ENCODE peak calls at places on chromosomes 5 and 9, in five cellular contexts. Q is H9, F is mesenchymal stem cell, X is neuronal stem cell, D is H1. H is an unnamed sample.

GRCh38 chr5:78269088-78269703 is 25.3 kb downstream of the AP3B1 start:
- DNase-seq in Q (no peak), F (peak), X (no peak), D (no peak), H (no peak)

GRCh38 chr9:91101598-91102168 is 260.0 kb downstream of the AUH start:
- DNase-seq in Q (no peak), F (no peak), X (no peak), D (no peak), H (peak)

GRCh38 chr9:70479880-70480291 is 65.4 kb upstream of the KLF9 start:
- DNase-seq in Q (peak), F (peak), X (no peak), D (no peak), H (no peak)

GRCh38 chr9:89021154-89021803 is 30.0 kb downstream of the S1PR3 start:
- DNase-seq in Q (no peak), F (peak), X (no peak), D (no peak), H (no peak)

GRCh38 chr5:139517683-139518564 is 35.4 kb upstream of the STING1 start:
- DNase-seq in Q (peak), F (peak), X (peak), D (peak), H (peak)

GRCh38 chr9:757246-757881 is 84.1 kb upstream of the DMRT1 start:
- DNase-seq in Q (peak), F (peak), X (peak), D (peak), H (no peak)

GRCh38 chr5:178360231-178360925 is 127.8 kb upstream of the PHYKPL start:
- DNase-seq in Q (no peak), F (no peak), X (no peak), D (no peak), H (no peak)

GRCh38 chr9:125238127-125238914 is 2.8 kb downstream of the HSPA5 start:
- DNase-seq in Q (no peak), F (no peak), X (no peak), D (no peak), H (no peak)

GRCh38 chr5:160033546-160034252 is 24.8 kb downstream of the TTC1 start:
- DNase-seq in Q (no peak), F (no peak), X (no peak), D (no peak), H (no peak)

GRCh38 chr9:126440938-126441337 is 114.3 kb downstream of the MVB12B start:
- DNase-seq in Q (peak), F (no peak), X (peak), D (no peak), H (no peak)

GRCh38 chr5:42876375-42876844 is 64.7 kb upstream of the SELENOP start:
- DNase-seq in Q (no peak), F (peak), X (no peak), D (no peak), H (no peak)

GRCh38 chr9:96327694-96328352 is 25.8 kb upstream of the HSD17B3 start:
- DNase-seq in Q (no peak), F (peak), X (peak), D (no peak), H (peak)

GRCh38 chr5:54996476-54996875 is 11.1 kb upstream of the ESM1 start:
- DNase-seq in Q (no peak), F (peak), X (no peak), D (no peak), H (no peak)

GRCh38 chr9:108271236-108271635 is 584.5 kb downstream of the ACTL7B start:
- DNase-seq in Q (peak), F (no peak), X (no peak), D (no peak), H (no peak)

GRCh38 chr5:122779451-122779850 is 4.6 kb downstream of the SNX2 start:
- DNase-seq in Q (no peak), F (no peak), X (no peak), D (no peak), H (peak)

GRCh38 chr5:180208435-180209081 is 453 bp downstream of the RASGEF1C start:
- DNase-seq in Q (peak), F (peak), X (peak), D (peak), H (peak)

GRCh38 chr5:89204766-89205165 is 321.8 kb upstream of the MEF2C start:
- DNase-seq in Q (no peak), F (no peak), X (no peak), D (no peak), H (no peak)

GRCh38 chr5:179986328-179986727 is 78.6 kb upstream of the TBC1D9B start:
- DNase-seq in Q (no peak), F (no peak), X (no peak), D (no peak), H (peak)

GRCh38 chr5:17118631-17119030 is 98.8 kb upstream of the BASP1 start:
- DNase-seq in Q (no peak), F (peak), X (no peak), D (no peak), H (peak)

GRCh38 chr5:69492391-69493234 is at the start of gene OCLN:
- DNase-seq in Q (peak), F (peak), X (peak), D (peak), H (peak)

GRCh38 chr5:126794157-126794828 is 17.4 kb downstream of the LMNB1 start:
- DNase-seq in Q (no peak), F (no peak), X (no peak), D (no peak), H (no peak)

GRCh38 chr9:99130069-99130468 is 25.2 kb downstream of the TGFBR1 start:
- DNase-seq in Q (no peak), F (no peak), X (no peak), D (no peak), H (no peak)

GRCh38 chr5:139678751-139679750 is 30.9 kb downstream of the CXXC5 start:
- DNase-seq in Q (no peak), F (no peak), X (no peak), D (no peak), H (no peak)

GRCh38 chr9:133429641-133430161 is 7.5 kb downstream of the ADAMTS13 start:
- DNase-seq in Q (peak), F (peak), X (peak), D (peak), H (no peak)

GRCh38 chr9:69622664-69623063 is 49.5 kb downstream of the APBA1 start:
- DNase-seq in Q (no peak), F (no peak), X (no peak), D (no peak), H (peak)

GRCh38 chr5:2752059-2752874 is 790 bp upstream of the IRX2 start:
- DNase-seq in Q (peak), F (no peak), X (no peak), D (peak), H (peak)

GRCh38 chr9:114900937-114901802 is 29.2 kb downstream of the TNFSF8 start:
- DNase-seq in Q (no peak), F (peak), X (no peak), D (no peak), H (peak)

GRCh38 chr5:67679184-67679855 is 482.7 kb upstream of the CD180 start:
- DNase-seq in Q (no peak), F (no peak), X (no peak), D (no peak), H (no peak)

GRCh38 chr5:11791777-11792176 is 112.5 kb downstream of the CTNND2 start:
- DNase-seq in Q (no peak), F (no peak), X (no peak), D (no peak), H (no peak)

GRCh38 chr5:3671366-3671765 is 75.7 kb downstream of the IRX1 start:
- DNase-seq in Q (no peak), F (no peak), X (no peak), D (no peak), H (no peak)

GRCh38 chr5:170590537-170590936 is 86.7 kb downstream of the KCNIP1 start:
- DNase-seq in Q (no peak), F (no peak), X (no peak), D (no peak), H (no peak)

GRCh38 chr5:109866051-109866450 is 176.3 kb downstream of the MAN2A1 start:
- DNase-seq in Q (no peak), F (peak), X (no peak), D (no peak), H (peak)

GRCh38 chr5:9454012-9454481 is 91.8 kb downstream of the SEMA5A start:
- DNase-seq in Q (no peak), F (peak), X (no peak), D (no peak), H (peak)

GRCh38 chr5:60243713-60244112 is 350.2 kb upstream of the PDE4D start:
- DNase-seq in Q (no peak), F (no peak), X (no peak), D (no peak), H (no peak)

GRCh38 chr5:173963867-173964429 is 25.0 kb upstream of the C5orf47 start:
- DNase-seq in Q (peak), F (no peak), X (no peak), D (peak), H (no peak)

GRCh38 chr9:137703842-137704508 is 85.2 kb downstream of the EHMT1 start:
- DNase-seq in Q (no peak), F (no peak), X (no peak), D (no peak), H (no peak)

DNA sequence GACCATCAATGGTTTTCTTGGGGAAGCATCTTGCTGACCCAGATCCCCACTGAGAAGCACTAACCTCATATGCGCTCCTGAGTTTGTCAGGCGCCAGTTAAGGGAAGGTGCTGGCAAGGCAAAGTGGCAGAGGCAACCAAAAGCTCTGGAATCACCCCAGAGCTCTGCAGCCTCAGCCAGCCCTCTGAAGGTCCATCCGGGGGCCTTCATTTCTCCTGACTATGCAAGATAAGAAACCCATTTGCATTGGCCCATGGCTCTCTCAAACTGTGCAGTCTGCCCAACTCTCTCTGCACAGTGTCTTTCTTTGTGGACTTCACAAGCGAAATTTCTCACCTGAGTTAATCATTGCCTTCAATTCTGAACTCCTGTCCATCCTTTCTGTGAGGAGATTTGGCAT is 235.8 kb downstream of the SPOCK1 start:
- DNase-seq in Q (no peak), F (no peak), X (no peak), D (no peak), H (no peak)
- H2BK12ac ChIP-seq in Q (no peak), F (no peak), X (no peak), D (no peak), H (no peak)

DNA sequence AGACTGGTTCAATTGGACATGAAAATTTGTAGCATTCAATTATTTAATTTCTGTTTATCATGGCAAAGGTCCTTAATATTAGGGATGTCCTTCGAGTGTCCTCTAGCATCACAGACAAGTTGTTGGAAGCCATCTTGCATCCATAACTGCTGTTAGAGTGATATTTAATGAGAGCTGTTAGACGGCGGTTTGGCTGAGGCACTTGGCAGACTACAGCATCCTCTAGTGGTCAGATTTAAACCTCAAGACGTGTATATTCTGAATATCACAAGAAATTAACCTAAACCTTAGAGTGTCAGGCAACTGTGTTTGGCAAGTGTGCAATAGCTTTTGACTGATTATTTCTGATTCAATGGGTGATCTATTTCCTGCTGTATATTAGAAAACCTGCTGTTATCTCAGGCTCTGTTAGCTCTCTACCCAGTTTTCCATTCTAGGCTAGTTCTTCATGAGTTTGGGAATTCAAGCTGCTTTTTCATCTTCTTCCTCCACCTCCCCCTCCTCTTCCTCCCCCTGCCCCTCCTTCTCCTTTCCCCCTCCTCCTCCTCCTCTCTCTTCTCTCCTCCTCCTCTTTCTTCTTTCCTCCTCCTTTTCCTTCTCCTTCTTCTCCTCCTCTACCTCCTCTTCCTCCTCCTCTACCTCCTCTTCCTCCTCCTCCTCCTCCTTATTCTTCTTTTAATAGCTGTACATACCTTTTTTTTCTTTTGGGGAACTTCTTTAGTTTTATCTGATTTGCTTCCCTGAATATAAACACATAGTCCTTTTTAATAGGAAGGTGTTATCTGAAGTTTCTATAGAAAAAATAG is 8.6 kb downstream of the SPINK1 start:
- DNase-seq in Q (peak), F (peak), X (peak), D (no peak), H (peak)
- H3K4me2 ChIP-seq in Q (no peak), F (no peak), X (no peak), D (no peak), H (no peak)

DNA sequence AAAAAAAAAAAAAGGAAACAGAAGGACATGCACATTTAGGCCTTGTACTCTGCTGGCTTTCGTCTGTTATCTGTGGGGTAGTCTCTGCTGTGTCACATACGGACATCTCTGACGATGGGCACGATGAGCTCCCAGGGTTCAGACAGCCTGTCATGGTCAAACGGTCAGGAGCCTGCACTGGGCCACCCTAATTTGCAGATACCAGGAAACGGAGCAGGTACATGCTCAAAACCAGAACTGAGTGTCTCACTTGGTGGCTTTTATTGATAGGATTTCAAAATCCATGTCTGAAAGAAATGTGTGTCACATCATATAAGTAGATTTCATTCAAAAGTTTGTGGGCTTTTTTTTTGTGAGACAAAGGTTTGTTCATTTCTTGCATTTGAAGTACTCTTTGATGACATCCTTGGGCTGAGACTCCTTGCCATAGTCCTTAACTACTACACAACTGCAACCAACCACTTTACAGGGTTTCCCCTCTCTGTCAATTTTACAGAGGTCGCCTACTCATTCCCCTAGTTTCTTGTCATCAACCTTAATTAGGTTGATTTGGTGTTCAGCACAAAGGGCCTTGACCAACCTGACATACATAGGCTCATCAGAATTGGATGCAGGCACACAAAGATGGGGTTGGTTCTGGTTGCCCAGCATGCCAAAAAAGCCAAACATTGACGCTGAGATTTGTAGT is 9.0 kb downstream of the CKMT2 start:
- DNase-seq in Q (no peak), F (no peak), X (no peak), D (no peak), H (no peak)
- H2BK12ac ChIP-seq in Q (no peak), F (no peak), X (no peak), D (no peak), H (peak)

GRCh38 chr5:119316116-119316515 is 39.7 kb upstream of the TNFAIP8 start:
- DNase-seq in Q (no peak), F (no peak), X (no peak), D (no peak), H (no peak)
- H3K4me2 ChIP-seq in Q (no peak), F (no peak), X (no peak), D (no peak), H (no peak)

GRCh38 chr5:138453630-138454029 is 11.6 kb upstream of the EGR1 start:
- DNase-seq in Q (no peak), F (no peak), X (no peak), D (no peak), H (no peak)

GRCh38 chr5:138452720-138453119 is 12.6 kb upstream of the EGR1 start:
- DNase-seq in Q (no peak), F (no peak), X (no peak), D (no peak), H (no peak)

GRCh38 chr5:138449501-138450239 is 10.8 kb downstream of the REEP2 start:
- DNase-seq in Q (peak), F (peak), X (peak), D (peak), H (peak)

GRCh38 chr5:138448481-138449398 is 9.9 kb downstream of the REEP2 start:
- DNase-seq in Q (no peak), F (peak), X (no peak), D (no peak), H (no peak)

GRCh38 chr5:138450971-138451370 is 12.1 kb downstream of the REEP2 start:
- DNase-seq in Q (no peak), F (no peak), X (no peak), D (no peak), H (no peak)
- H2BK12ac ChIP-seq in Q (no peak), F (no peak), X (peak), D (no peak), H (no peak)

GRCh38 chr9:37001461-37001860 is 32.6 kb downstream of the PAX5 start:
- DNase-seq in Q (no peak), F (no peak), X (no peak), D (no peak), H (no peak)

GRCh38 chr9:37002036-37002412 is 32.0 kb downstream of the PAX5 start:
- DNase-seq in Q (no peak), F (no peak), X (no peak), D (no peak), H (no peak)

GRCh38 chr9:36999728-37000333 is 34.2 kb downstream of the PAX5 start:
- DNase-seq in Q (no peak), F (no peak), X (no peak), D (no peak), H (no peak)

GRCh38 chr9:37004424-37004935 is 29.6 kb downstream of the PAX5 start:
- DNase-seq in Q (no peak), F (no peak), X (no peak), D (no peak), H (no peak)

GRCh38 chr9:37002413-37003217 is 31.5 kb downstream of the PAX5 start:
- DNase-seq in Q (no peak), F (no peak), X (no peak), D (no peak), H (no peak)
- H3K4me2 ChIP-seq in Q (peak), F (no peak), X (peak), D (peak), H (no peak)

GRCh38 chr5:81687292-81687691 is 63.6 kb downstream of the SSBP2 start:
- DNase-seq in Q (no peak), F (no peak), X (no peak), D (no peak), H (no peak)
- H2BK12ac ChIP-seq in Q (no peak), F (no peak), X (no peak), D (no peak), H (no peak)

GRCh38 chr9:128245293-128246151 is 30.3 kb downstream of the GOLGA2 start:
- DNase-seq in Q (peak), F (peak), X (no peak), D (no peak), H (no peak)

GRCh38 chr9:128242828-128243485 is 32.9 kb downstream of the GOLGA2 start:
- DNase-seq in Q (no peak), F (no peak), X (no peak), D (no peak), H (no peak)

GRCh38 chr9:128244443-128245226 is 31.2 kb downstream of the GOLGA2 start:
- DNase-seq in Q (peak), F (peak), X (no peak), D (no peak), H (no peak)

GRCh38 chr9:128242124-128242523 is 33.7 kb downstream of the GOLGA2 start:
- DNase-seq in Q (no peak), F (no peak), X (no peak), D (no peak), H (no peak)

DNA sequence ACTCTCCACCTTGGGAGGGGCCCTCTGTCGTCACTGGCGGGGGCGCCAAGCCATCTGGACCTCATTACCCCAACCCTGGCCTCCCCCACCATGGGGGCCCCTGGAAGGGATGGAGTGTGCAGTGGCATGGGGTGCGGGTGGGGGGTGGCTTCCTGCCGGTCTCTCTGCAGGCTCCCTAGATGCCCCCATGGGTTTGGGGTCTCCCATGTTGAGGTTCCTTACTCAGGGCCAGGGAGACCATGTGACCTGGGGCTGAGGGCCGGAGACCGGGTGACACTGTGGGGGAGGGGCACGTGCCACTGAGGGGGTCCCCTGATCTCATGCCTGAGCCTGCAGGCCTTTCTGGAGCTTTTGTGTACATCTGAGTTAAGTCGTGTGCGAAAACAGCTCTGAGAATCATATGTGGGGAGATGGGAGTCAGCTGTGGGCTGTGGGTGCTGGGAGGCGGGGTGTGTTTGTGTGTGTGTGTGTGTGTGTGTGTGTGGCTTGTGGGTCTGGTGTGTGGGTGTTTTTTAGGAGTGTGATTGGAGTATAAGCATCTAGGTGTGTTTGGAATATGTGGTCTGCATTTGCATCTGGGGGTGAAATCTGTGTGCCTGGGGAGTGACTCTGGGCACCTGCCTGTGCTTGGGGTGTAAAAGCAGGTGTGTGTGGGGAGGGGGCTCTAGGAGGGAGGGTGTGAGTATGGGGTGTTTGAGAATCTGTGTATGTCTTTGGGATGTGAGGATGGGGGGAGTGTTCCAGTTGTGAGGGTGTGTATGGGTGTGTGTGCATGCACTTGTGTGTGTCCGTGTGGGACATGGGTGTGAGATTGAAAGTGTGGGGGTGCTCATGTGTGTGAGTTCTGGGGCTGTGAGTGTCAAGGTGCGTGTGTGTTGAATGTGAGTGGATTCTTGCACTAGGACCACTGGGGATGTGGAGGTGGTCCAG is 32.1 kb downstream of the GOLGA2 start:
- DNase-seq in Q (no peak), F (no peak), X (no peak), D (no peak), H (no peak)
- H3K4me2 ChIP-seq in Q (no peak), F (no peak), X (no peak), D (no peak), H (no peak)

GRCh38 chr5:80094339-80094738 is 59.2 kb downstream of the THBS4 start:
- DNase-seq in Q (no peak), F (no peak), X (no peak), D (no peak), H (no peak)
- H2BK12ac ChIP-seq in Q (no peak), F (no peak), X (no peak), D (peak), H (no peak)

GRCh38 chr9:109507421-109507838 is 9.3 kb upstream of the PTPN3 start:
- DNase-seq in Q (no peak), F (peak), X (no peak), D (no peak), H (peak)
- H3K4me2 ChIP-seq in Q (no peak), F (no peak), X (no peak), D (no peak), H (no peak)

H was measured in trophoblast cell.